ENCODE peak calls at places on chromosomes 13 and 19, in ten cellular contexts. One of them, this sample, is unnamed.

GRCh38 chr19:3760871-3761361 is 576 bp downstream of the APBA3 start:
- DNase-seq in lung microvascular endothelial cell: peak; percentile 18
- DNase-seq in activated T-cell treated with anti-CD3 and anti-CD28 coated beads for 1 hour: no peak
- DNase-seq in uterus: no peak
- DNase-seq in EL: peak; percentile 18
- DNase-seq in hypothalamus: no peak
- DNase-seq in HS-5: no peak
- DNase-seq in CD4-positive, alpha-beta T cell: no peak
- DNase-seq in cortex of kidney: no peak
- DNase-seq in stimulated activated CD4-positive, alpha-beta T cell treated with anti-CD3 and anti-CD28 coated beads, Interleukin-4, amount 100 ng/mL, for 48 hours: no peak
- DNase-seq in this sample: no peak

GRCh38 chr13:71148391-71148790 is 718.6 kb downstream of the DACH1 start:
- DNase-seq in hypothalamus: no peak
- DNase-seq in HS-5: no peak
- DNase-seq in stimulated activated CD4-positive, alpha-beta T cell treated with anti-CD3 and anti-CD28 coated beads, Interleukin-4, amount 100 ng/mL, for 48 hours: no peak
- DNase-seq in uterus: no peak
- DNase-seq in cortex of kidney: no peak
- DNase-seq in EL: no peak
- DNase-seq in lung microvascular endothelial cell: no peak
- DNase-seq in activated T-cell treated with anti-CD3 and anti-CD28 coated beads for 1 hour: no peak
- DNase-seq in CD4-positive, alpha-beta T cell: no peak
- DNase-seq in this sample: no peak

GRCh38 chr13:27336005-27336673 is 65.5 kb downstream of the RASL11A start:
- DNase-seq in lung microvascular endothelial cell: no peak
- DNase-seq in cortex of kidney: no peak
- DNase-seq in HS-5: no peak
- DNase-seq in EL: no peak
- DNase-seq in hypothalamus: no peak
- DNase-seq in activated T-cell treated with anti-CD3 and anti-CD28 coated beads for 1 hour: no peak
- DNase-seq in CD4-positive, alpha-beta T cell: no peak
- DNase-seq in uterus: no peak
- DNase-seq in stimulated activated CD4-positive, alpha-beta T cell treated with anti-CD3 and anti-CD28 coated beads, Interleukin-4, amount 100 ng/mL, for 48 hours: no peak
- DNase-seq in this sample: no peak

GRCh38 chr19:16096281-16096855 is 15.3 kb upstream of the RAB8A start:
- DNase-seq in hypothalamus: no peak
- DNase-seq in EL: no peak
- DNase-seq in CD4-positive, alpha-beta T cell: no peak
- DNase-seq in cortex of kidney: no peak
- DNase-seq in stimulated activated CD4-positive, alpha-beta T cell treated with anti-CD3 and anti-CD28 coated beads, Interleukin-4, amount 100 ng/mL, for 48 hours: no peak
- DNase-seq in activated T-cell treated with anti-CD3 and anti-CD28 coated beads for 1 hour: no peak
- DNase-seq in uterus: no peak
- DNase-seq in HS-5: no peak
- DNase-seq in lung microvascular endothelial cell: peak; percentile 57
- DNase-seq in this sample: no peak

GRCh38 chr13:67299731-67300130 is 69.6 kb upstream of the PCDH9 start:
- DNase-seq in cortex of kidney: no peak
- DNase-seq in CD4-positive, alpha-beta T cell: no peak
- DNase-seq in activated T-cell treated with anti-CD3 and anti-CD28 coated beads for 1 hour: no peak
- DNase-seq in hypothalamus: no peak
- DNase-seq in uterus: no peak
- DNase-seq in HS-5: no peak
- DNase-seq in EL: peak; percentile 9
- DNase-seq in lung microvascular endothelial cell: no peak
- DNase-seq in stimulated activated CD4-positive, alpha-beta T cell treated with anti-CD3 and anti-CD28 coated beads, Interleukin-4, amount 100 ng/mL, for 48 hours: no peak
- DNase-seq in this sample: no peak

GRCh38 chr19:49362048-49362925 is at the start of gene TEAD2:
- DNase-seq in stimulated activated CD4-positive, alpha-beta T cell treated with anti-CD3 and anti-CD28 coated beads, Interleukin-4, amount 100 ng/mL, for 48 hours: no peak
- DNase-seq in CD4-positive, alpha-beta T cell: no peak
- DNase-seq in uterus: peak; percentile 85
- DNase-seq in hypothalamus: no peak
- DNase-seq in HS-5: no peak
- DNase-seq in cortex of kidney: no peak
- DNase-seq in lung microvascular endothelial cell: peak; percentile 89
- DNase-seq in activated T-cell treated with anti-CD3 and anti-CD28 coated beads for 1 hour: no peak
- DNase-seq in EL: peak; percentile 70
- DNase-seq in this sample: no peak

GRCh38 chr13:41060723-41061074 is 610 bp upstream of the WBP4 start:
- DNase-seq in stimulated activated CD4-positive, alpha-beta T cell treated with anti-CD3 and anti-CD28 coated beads, Interleukin-4, amount 100 ng/mL, for 48 hours: peak; percentile 83
- DNase-seq in activated T-cell treated with anti-CD3 and anti-CD28 coated beads for 1 hour: peak; percentile 75
- DNase-seq in hypothalamus: peak; percentile 77
- DNase-seq in lung microvascular endothelial cell: peak; percentile 85
- DNase-seq in CD4-positive, alpha-beta T cell: peak; percentile 72
- DNase-seq in uterus: peak; percentile 83
- DNase-seq in HS-5: no peak
- DNase-seq in EL: peak; percentile 87
- DNase-seq in cortex of kidney: no peak
- DNase-seq in this sample: peak; percentile 90

GRCh38 chr19:50321831-50322230 is 7.3 kb downstream of the KCNC3 start:
- DNase-seq in uterus: no peak
- DNase-seq in activated T-cell treated with anti-CD3 and anti-CD28 coated beads for 1 hour: no peak
- DNase-seq in CD4-positive, alpha-beta T cell: no peak
- DNase-seq in HS-5: no peak
- DNase-seq in lung microvascular endothelial cell: no peak
- DNase-seq in cortex of kidney: no peak
- DNase-seq in hypothalamus: no peak
- DNase-seq in EL: no peak
- DNase-seq in stimulated activated CD4-positive, alpha-beta T cell treated with anti-CD3 and anti-CD28 coated beads, Interleukin-4, amount 100 ng/mL, for 48 hours: no peak
- DNase-seq in this sample: no peak

GRCh38 chr13:98691360-98691759 is 61.1 kb downstream of the SLC15A1 start:
- DNase-seq in cortex of kidney: no peak
- DNase-seq in uterus: no peak
- DNase-seq in EL: no peak
- DNase-seq in lung microvascular endothelial cell: no peak
- DNase-seq in CD4-positive, alpha-beta T cell: no peak
- DNase-seq in HS-5: no peak
- DNase-seq in stimulated activated CD4-positive, alpha-beta T cell treated with anti-CD3 and anti-CD28 coated beads, Interleukin-4, amount 100 ng/mL, for 48 hours: no peak
- DNase-seq in activated T-cell treated with anti-CD3 and anti-CD28 coated beads for 1 hour: no peak
- DNase-seq in hypothalamus: no peak
- DNase-seq in this sample: no peak

GRCh38 chr13:51364404-51365008 is 25.0 kb downstream of the SERPINE3 start:
- DNase-seq in hypothalamus: no peak
- DNase-seq in stimulated activated CD4-positive, alpha-beta T cell treated with anti-CD3 and anti-CD28 coated beads, Interleukin-4, amount 100 ng/mL, for 48 hours: no peak
- DNase-seq in activated T-cell treated with anti-CD3 and anti-CD28 coated beads for 1 hour: no peak
- DNase-seq in uterus: no peak
- DNase-seq in CD4-positive, alpha-beta T cell: no peak
- DNase-seq in HS-5: no peak
- DNase-seq in cortex of kidney: no peak
- DNase-seq in EL: peak; percentile 69
- DNase-seq in lung microvascular endothelial cell: no peak
- DNase-seq in this sample: no peak

GRCh38 chr13:93746589-93746988 is 520.0 kb downstream of the GPC6 start:
- DNase-seq in EL: no peak
- DNase-seq in CD4-positive, alpha-beta T cell: no peak
- DNase-seq in hypothalamus: no peak
- DNase-seq in HS-5: no peak
- DNase-seq in lung microvascular endothelial cell: no peak
- DNase-seq in uterus: no peak
- DNase-seq in activated T-cell treated with anti-CD3 and anti-CD28 coated beads for 1 hour: no peak
- DNase-seq in cortex of kidney: no peak
- DNase-seq in stimulated activated CD4-positive, alpha-beta T cell treated with anti-CD3 and anti-CD28 coated beads, Interleukin-4, amount 100 ng/mL, for 48 hours: no peak
- DNase-seq in this sample: no peak